ENCODE peak calls at places on chromosomes 11 and 22, in ten cellular contexts. E is breast epithelium, P is GM12865, C is heart right ventricle, F is pancreas, G is cardiac fibroblast, O is colonic mucosa, L is adrenal gland, W is chondrocyte, S is heart left ventricle. Y is an unnamed sample.

GRCh38 chr22:28151241-28151640 is 232.2 kb upstream of the PITPNB start:
- DNase-seq in G (no peak), E (no peak), P (no peak), L (no peak), S (no peak), O (no peak), W (no peak), F (no peak), C (no peak), Y (no peak)

GRCh38 chr11:10639350-10639749 is 54.2 kb downstream of the IRAG1 start:
- DNase-seq in C (no peak), G (no peak), F (no peak), W (no peak), S (no peak), P (no peak), E (no peak), L (peak; percentile 10), O (no peak), Y (no peak)

GRCh38 chr11:114551060-114551459 is 8.6 kb downstream of the NXPE1 start:
- DNase-seq in W (no peak), O (no peak), P (no peak), L (no peak), C (no peak), E (no peak), F (no peak), S (no peak), G (no peak), Y (no peak)

GRCh38 chr22:20591660-20592310 is 84.4 kb downstream of the MED15 start:
- DNase-seq in F (no peak), C (no peak), E (no peak), S (no peak), G (no peak), W (peak; percentile 85), O (no peak), P (no peak), L (no peak), Y (no peak)

GRCh38 chr11:56172256-56172835 is 4.1 kb upstream of the OR5J2 start:
- DNase-seq in O (peak; percentile 23), G (no peak), L (no peak), E (no peak), P (no peak), F (no peak), S (no peak), W (no peak), C (no peak), Y (no peak)

GRCh38 chr11:33703771-33704170 is 3.1 kb upstream of the C11orf91 start:
- DNase-seq in F (no peak), G (peak; percentile 64), O (no peak), L (peak; percentile 45), E (peak; percentile 63), W (peak; percentile 44), C (no peak), P (no peak), S (no peak), Y (no peak)

GRCh38 chr22:43622886-43623285 is 189.2 kb downstream of the EFCAB6 start:
- DNase-seq in C (no peak), F (no peak), E (no peak), G (no peak), O (no peak), L (no peak), S (no peak), P (no peak), W (no peak), Y (no peak)

GRCh38 chr22:16783930-16784354 is 41.3 kb downstream of the XKR3 start:
- DNase-seq in W (no peak), G (no peak), L (no peak), O (no peak), P (peak; percentile 2), C (no peak), E (no peak), S (no peak), F (no peak), Y (no peak)

GRCh38 chr11:75800728-75801361 is 14.2 kb upstream of the UVRAG start:
- DNase-seq in P (no peak), G (no peak), E (peak; percentile 59), L (no peak), F (no peak), O (no peak), S (no peak), W (no peak), C (no peak), Y (no peak)

GRCh38 chr11:16126361-16126760 is 230.0 kb downstream of the SOX6 start:
- DNase-seq in C (no peak), F (no peak), P (no peak), S (no peak), O (no peak), E (no peak), G (peak; percentile 26), W (no peak), L (no peak), Y (no peak)

GRCh38 chr11:61102667-61103491 is 590 bp downstream of the CD5 start:
- DNase-seq in P (no peak), G (no peak), C (no peak), E (no peak), L (no peak), S (no peak), W (peak; percentile 82), O (no peak), F (no peak), Y (no peak)

GRCh38 chr11:67627394-67627787 is 2.3 kb downstream of the NUDT8 start:
- DNase-seq in S (no peak), G (no peak), W (peak; percentile 79), L (no peak), P (no peak), E (no peak), C (peak; percentile 14), F (no peak), O (no peak), Y (no peak)

GRCh38 chr11:44403587-44404322 is 93.8 kb upstream of the ALX4 start:
- DNase-seq in S (no peak), W (no peak), P (no peak), L (no peak), O (no peak), C (no peak), G (no peak), E (no peak), F (no peak), Y (no peak)

GRCh38 chr11:32527191-32527590 is 56.4 kb upstream of the EIF3M start:
- DNase-seq in F (no peak), L (no peak), G (no peak), S (no peak), W (no peak), P (no peak), C (no peak), E (no peak), O (no peak), Y (no peak)

GRCh38 chr22:49160261-49161001 is 667.2 kb downstream of the BRD1 start:
- DNase-seq in L (no peak), O (no peak), E (no peak), C (no peak), G (no peak), P (no peak), F (no peak), W (no peak), S (no peak), Y (no peak)

DNA sequence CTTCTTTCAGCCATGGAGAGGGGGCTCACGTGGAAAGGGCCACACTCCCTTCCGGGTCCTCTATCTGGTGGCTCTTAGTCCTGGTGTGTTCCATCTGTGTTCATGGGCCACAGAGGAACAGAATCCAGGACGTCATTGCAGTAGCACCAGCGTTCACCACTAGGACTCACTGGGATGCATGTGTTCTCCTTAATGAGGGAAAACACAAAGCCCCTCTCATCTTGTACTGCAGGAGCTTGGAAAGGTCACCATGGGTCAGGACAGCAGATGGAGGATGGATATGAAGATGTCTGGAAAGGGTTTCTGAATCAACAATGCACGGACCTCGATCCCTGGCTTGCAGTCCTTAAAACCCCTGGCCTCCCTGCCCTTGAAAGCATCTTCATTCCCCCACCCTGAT is 113.8 kb upstream of the THY1 start:
- DNase-seq in P (no peak), L (no peak), E (no peak), O (no peak), W (no peak), C (no peak), F (no peak), S (no peak), G (no peak), Y (no peak)
- TF ChIP-seq CTCF in P (no peak), L (no peak), E (no peak), O (no peak), W (peak; percentile 12), C (no peak), F (no peak), S (no peak), G (peak; percentile 3), Y (no peak)

DNA sequence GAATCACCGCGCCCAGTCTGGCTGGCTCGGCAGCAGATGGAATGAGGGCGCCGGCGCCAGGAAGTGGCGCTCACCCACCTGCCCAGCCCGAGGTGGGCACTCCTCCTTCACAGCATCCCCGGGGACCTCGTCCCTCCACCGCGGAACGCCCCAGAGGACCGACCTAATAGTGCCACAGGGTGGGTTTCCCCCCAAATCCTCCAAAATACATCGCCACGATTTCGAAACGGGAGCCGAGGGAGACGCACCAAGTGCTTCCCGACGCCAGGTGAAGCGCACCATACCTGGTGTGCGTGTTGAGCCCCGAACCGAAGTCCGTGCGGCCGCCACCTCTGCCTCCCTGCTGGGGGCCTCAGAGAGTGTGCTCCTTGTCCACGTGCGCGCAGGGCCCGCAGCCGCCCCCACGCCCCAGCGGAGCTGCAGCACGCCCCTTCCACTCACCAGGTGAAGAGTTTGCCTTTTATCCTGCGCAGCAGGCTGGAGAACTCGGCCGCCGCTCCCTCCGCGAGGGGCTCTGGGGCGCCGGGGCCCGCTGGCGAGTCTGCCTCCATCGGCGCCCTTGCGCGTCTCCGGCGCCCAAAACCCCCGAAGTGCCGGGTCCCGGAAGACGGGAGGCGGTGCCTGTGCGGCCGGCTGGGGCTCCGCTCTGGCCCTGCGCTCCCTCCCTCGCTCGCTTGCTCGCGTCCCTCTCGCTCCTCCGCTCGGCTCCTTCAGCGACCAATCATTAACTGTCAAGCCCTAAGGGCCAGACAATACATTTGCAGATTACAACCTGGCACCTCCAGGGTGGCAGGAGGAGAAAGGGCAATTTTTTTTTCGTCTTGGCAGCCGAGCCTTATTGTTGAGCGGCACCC is at the start of gene SLC35F2:
- DNase-seq in S (peak; percentile 60), L (peak; percentile 37), P (peak; percentile 94), G (peak; percentile 55), O (peak; percentile 84), E (peak; percentile 24), C (peak; percentile 60), F (peak; percentile 75), W (no peak), Y (no peak)
- TF ChIP-seq CTCF in S (no peak), L (no peak), P (peak; percentile 19), G (no peak), O (no peak), E (no peak), C (no peak), F (no peak), W (no peak), Y (no peak)

DNA sequence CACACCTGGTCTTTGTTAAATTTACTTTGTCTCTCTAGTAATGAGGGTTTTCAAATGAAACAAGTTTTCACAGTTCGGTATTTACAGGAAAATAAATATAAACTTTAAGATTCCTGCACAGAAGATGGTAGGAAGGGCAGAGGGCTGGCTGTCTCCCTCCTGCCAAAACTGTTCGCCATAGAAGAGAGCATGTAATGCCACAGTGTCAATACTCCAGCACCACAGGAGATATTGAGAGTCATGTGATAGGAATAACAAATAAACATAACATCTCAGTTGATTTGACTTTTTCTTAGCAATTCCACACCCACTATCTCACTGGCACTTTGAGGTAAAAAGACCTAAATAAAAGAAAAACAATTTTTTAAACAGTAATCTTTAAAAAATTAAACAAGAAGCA is 100.9 kb downstream of the MRTFA start:
- DNase-seq in E (no peak), O (no peak), W (no peak), S (no peak), G (no peak), C (no peak), P (no peak), L (no peak), F (no peak), Y (no peak)
- TF ChIP-seq CTCF in E (no peak), O (no peak), W (no peak), S (no peak), G (no peak), C (no peak), P (no peak), L (no peak), F (no peak), Y (no peak)

GRCh38 chr11:46277313-46277622 is 194 bp upstream of the CREB3L1 start:
- DNase-seq in C (no peak), W (no peak), P (peak; percentile 47), L (peak; percentile 86), F (peak; percentile 88), S (no peak), G (peak; percentile 69), O (no peak), E (peak; percentile 48), Y (peak; percentile 63)
- TF ChIP-seq CTCF in C (no peak), W (no peak), P (no peak), L (no peak), F (no peak), S (no peak), G (no peak), O (no peak), E (no peak), Y (no peak)

Y was measured in tibial nerve.